ENCODE peak calls at places on chromosomes 2 and 18, in four cellular contexts. C, O, I and L are unnamed samples.

GRCh38 chr18:37322497-37323035 is 243.0 kb downstream of the CELF4 start:
- DNase-seq in I (peak; percentile 42), C (no peak), O (peak; percentile 34), L (no peak)

GRCh38 chr2:71925268-71926097 is 222.2 kb downstream of the CYP26B1 start:
- DNase-seq in C (no peak), I (peak; percentile 32), O (peak; percentile 69), L (no peak)

GRCh38 chr2:57793310-57793709 is 253.3 kb upstream of the VRK2 start:
- DNase-seq in O (no peak), C (no peak), I (no peak), L (no peak)

GRCh38 chr2:105796131-105796638 is 51.5 kb downstream of the NCK2 start:
- DNase-seq in O (no peak), C (no peak), I (no peak), L (no peak)

GRCh38 chr18:69401475-69402218 is 959 bp downstream of the DOK6 start:
- DNase-seq in I (peak; percentile 11), O (peak; percentile 28), C (no peak), L (no peak)

GRCh38 chr18:13183359-13183758 is 35.2 kb upstream of the LDLRAD4 start:
- DNase-seq in C (no peak), I (no peak), O (no peak), L (no peak)

GRCh38 chr2:29309090-29310054 is 194.2 kb downstream of the CLIP4 start:
- DNase-seq in I (peak; percentile 69), O (peak; percentile 73), C (peak; percentile 60), L (peak; percentile 46)

GRCh38 chr2:221969087-221969829 is 329.5 kb downstream of the PAX3 start:
- DNase-seq in C (no peak), O (peak; percentile 58), I (peak; percentile 51), L (peak; percentile 2)

GRCh38 chr2:232779935-232780334 is 3.6 kb upstream of the KCNJ13 start:
- DNase-seq in C (no peak), O (no peak), I (no peak), L (no peak)

GRCh38 chr2:19349911-19350677 is 8.3 kb downstream of the OSR1 start:
- DNase-seq in O (no peak), I (peak; percentile 65), C (peak; percentile 59), L (no peak)

GRCh38 chr18:76580288-76580962 is 85.4 kb upstream of the ZNF516 start:
- DNase-seq in O (no peak), C (no peak), I (no peak), L (no peak)

GRCh38 chr18:26052497-26052896 is 37.9 kb downstream of the SS18 start:
- DNase-seq in C (no peak), O (peak; percentile 49), I (no peak), L (no peak)

GRCh38 chr2:105396254-105397024 is 2.4 kb downstream of the FHL2 start:
- DNase-seq in O (peak; percentile 100), C (peak; percentile 60), I (peak; percentile 97), L (no peak)

GRCh38 chr18:24530630-24531111 is 70.2 kb downstream of the HRH4 start:
- DNase-seq in C (no peak), O (peak; percentile 65), I (peak; percentile 14), L (no peak)

GRCh38 chr2:240926516-240927389 is 20.6 kb downstream of the CROCC2 start:
- DNase-seq in C (peak; percentile 16), I (no peak), O (no peak), L (no peak)

GRCh38 chr2:240639566-240639965 is 14.3 kb downstream of the GPR35 start:
- DNase-seq in I (no peak), O (no peak), C (no peak), L (no peak)

GRCh38 chr2:199460101-199460671 is 2.4 kb upstream of the SATB2 start:
- DNase-seq in O (peak; percentile 58), C (no peak), I (peak; percentile 30), L (no peak)

GRCh38 chr2:240460781-240461431 is 25.4 kb downstream of the GPC1 start:
- DNase-seq in O (no peak), I (no peak), C (no peak), L (no peak)

GRCh38 chr18:63540131-63540530 is 2.0 kb upstream of the SERPINB12 start:
- DNase-seq in O (peak; percentile 33), C (no peak), I (peak; percentile 54), L (peak; percentile 55)

GRCh38 chr2:11166476-11166875 is 11.2 kb downstream of the SLC66A3 start:
- DNase-seq in O (no peak), C (no peak), I (no peak), L (no peak)

GRCh38 chr2:132573444-132574007 is 96.5 kb downstream of the LYPD1 start:
- DNase-seq in I (no peak), O (no peak), C (no peak), L (no peak)